ENCODE peak calls at places on chromosomes 3 and 15, in five cellular contexts. One of them, this sample, is unnamed. For H3K4me1, the result is how much of the 10 kb centered on the place peaks cover.

GRCh38 chr3:32177702-32178198 is 60.7 kb upstream of the CMTM8 start:
- DNase-seq in fibroblast of lung: peak
- DNase-seq in prostate gland: peak
- DNase-seq in CD8-positive, alpha-beta T cell: peak
- DNase-seq in naive thymus-derived CD4-positive, alpha-beta T cell: peak
- DNase-seq in this sample: peak

GRCh38 chr3:9260305-9260704 is 10.9 kb upstream of the SRGAP3 start:
- DNase-seq in fibroblast of lung: no peak
- DNase-seq in prostate gland: no peak
- DNase-seq in CD8-positive, alpha-beta T cell: no peak
- DNase-seq in naive thymus-derived CD4-positive, alpha-beta T cell: no peak
- DNase-seq in this sample: no peak

GRCh38 chr15:45326776-45327175 is 51.6 kb downstream of the GATM start:
- DNase-seq in fibroblast of lung: no peak
- DNase-seq in prostate gland: no peak
- DNase-seq in CD8-positive, alpha-beta T cell: no peak
- DNase-seq in naive thymus-derived CD4-positive, alpha-beta T cell: no peak
- DNase-seq in this sample: no peak

GRCh38 chr3:12557472-12558105 is 702 bp downstream of the MKRN2 start:
- DNase-seq in fibroblast of lung: peak
- DNase-seq in prostate gland: no peak
- DNase-seq in CD8-positive, alpha-beta T cell: no peak
- DNase-seq in naive thymus-derived CD4-positive, alpha-beta T cell: no peak
- DNase-seq in this sample: no peak

GRCh38 chr3:184636774-184637316 is 75.0 kb downstream of the MAGEF1 start:
- DNase-seq in fibroblast of lung: peak
- DNase-seq in prostate gland: no peak
- DNase-seq in CD8-positive, alpha-beta T cell: no peak
- DNase-seq in naive thymus-derived CD4-positive, alpha-beta T cell: no peak
- DNase-seq in this sample: no peak

GRCh38 chr15:66862111-66862815 is 160.2 kb downstream of the SMAD6 start:
- DNase-seq in fibroblast of lung: no peak
- DNase-seq in prostate gland: no peak
- DNase-seq in CD8-positive, alpha-beta T cell: no peak
- DNase-seq in naive thymus-derived CD4-positive, alpha-beta T cell: no peak
- DNase-seq in this sample: no peak

GRCh38 chr3:156290917-156291268 is 170.5 kb downstream of the KCNAB1 start:
- DNase-seq in fibroblast of lung: no peak
- DNase-seq in prostate gland: no peak
- DNase-seq in CD8-positive, alpha-beta T cell: no peak
- DNase-seq in naive thymus-derived CD4-positive, alpha-beta T cell: no peak
- DNase-seq in this sample: no peak

GRCh38 chr3:183185696-183186095 is 23.2 kb upstream of the LAMP3 start:
- DNase-seq in fibroblast of lung: peak
- DNase-seq in prostate gland: no peak
- DNase-seq in CD8-positive, alpha-beta T cell: no peak
- DNase-seq in naive thymus-derived CD4-positive, alpha-beta T cell: no peak
- DNase-seq in this sample: peak

GRCh38 chr3:179528786-179529185 is 33.9 kb upstream of the ACTL6A start:
- DNase-seq in fibroblast of lung: peak
- DNase-seq in prostate gland: no peak
- DNase-seq in CD8-positive, alpha-beta T cell: no peak
- DNase-seq in naive thymus-derived CD4-positive, alpha-beta T cell: no peak
- DNase-seq in this sample: no peak

GRCh38 chr3:47376393-47376792 is 4.4 kb upstream of the PTPN23 start:
- DNase-seq in fibroblast of lung: no peak
- DNase-seq in prostate gland: no peak
- DNase-seq in CD8-positive, alpha-beta T cell: no peak
- DNase-seq in naive thymus-derived CD4-positive, alpha-beta T cell: no peak
- DNase-seq in this sample: no peak

GRCh38 chr3:47367631-47368030 is 13.2 kb upstream of the PTPN23 start:
- DNase-seq in fibroblast of lung: no peak
- DNase-seq in prostate gland: no peak
- DNase-seq in CD8-positive, alpha-beta T cell: no peak
- DNase-seq in naive thymus-derived CD4-positive, alpha-beta T cell: no peak
- DNase-seq in this sample: no peak

GRCh38 chr3:47366833-47367232 is 14.0 kb upstream of the PTPN23 start:
- DNase-seq in fibroblast of lung: no peak
- DNase-seq in prostate gland: no peak
- DNase-seq in CD8-positive, alpha-beta T cell: no peak
- DNase-seq in naive thymus-derived CD4-positive, alpha-beta T cell: no peak
- DNase-seq in this sample: no peak

GRCh38 chr3:47374587-47374986 is 6.2 kb upstream of the PTPN23 start:
- DNase-seq in fibroblast of lung: no peak
- DNase-seq in prostate gland: no peak
- DNase-seq in CD8-positive, alpha-beta T cell: no peak
- DNase-seq in naive thymus-derived CD4-positive, alpha-beta T cell: no peak
- DNase-seq in this sample: no peak

GRCh38 chr3:47370887-47371697 is 9.7 kb upstream of the PTPN23 start:
- DNase-seq in fibroblast of lung: no peak
- DNase-seq in prostate gland: no peak
- DNase-seq in CD8-positive, alpha-beta T cell: no peak
- DNase-seq in naive thymus-derived CD4-positive, alpha-beta T cell: no peak
- DNase-seq in this sample: no peak
- H3K27ac ChIP-seq in fibroblast of lung: no peak
- H3K27ac ChIP-seq in prostate gland: no peak
- H3K27ac ChIP-seq in CD8-positive, alpha-beta T cell: no peak
- H3K27ac ChIP-seq in naive thymus-derived CD4-positive, alpha-beta T cell: no peak
- H3K27ac ChIP-seq in this sample: no peak

DNA sequence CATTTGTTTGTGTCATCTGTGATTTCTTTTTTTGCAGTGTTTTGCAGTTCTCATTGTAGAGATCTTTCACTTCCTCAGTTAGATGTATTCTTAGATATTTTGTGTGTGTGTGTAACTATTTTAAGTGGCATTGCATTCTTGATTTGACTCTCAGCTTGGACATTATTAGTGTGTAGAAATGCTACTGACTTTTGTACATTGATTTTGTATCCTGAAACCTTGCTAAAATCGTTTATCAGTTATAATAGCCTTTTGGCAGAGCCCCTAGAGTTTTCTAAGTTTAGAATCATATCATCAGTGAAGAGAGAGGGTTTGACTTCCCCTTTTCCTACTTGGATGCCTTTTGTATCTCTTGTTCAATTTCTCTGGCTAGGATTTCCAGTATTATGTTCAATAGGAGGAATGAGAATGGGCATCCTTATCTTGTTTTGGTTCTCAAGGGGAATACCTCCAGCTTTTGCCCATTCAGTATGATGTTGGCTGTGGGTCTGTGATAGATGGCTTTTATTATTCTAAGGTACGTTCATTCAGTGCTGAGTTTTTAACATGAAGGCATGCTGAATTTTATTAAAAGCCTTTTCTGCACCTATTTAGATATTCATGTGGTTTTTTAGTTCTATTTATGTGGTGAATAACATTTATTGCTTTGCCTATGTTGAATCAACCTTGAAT is 211.7 kb downstream of the MBNL1 start:
- DNase-seq in fibroblast of lung: no peak
- DNase-seq in prostate gland: no peak
- DNase-seq in CD8-positive, alpha-beta T cell: no peak
- DNase-seq in naive thymus-derived CD4-positive, alpha-beta T cell: no peak
- DNase-seq in this sample: no peak
- H3K4me3 ChIP-seq in fibroblast of lung: no peak
- H3K4me3 ChIP-seq in prostate gland: no peak
- H3K4me3 ChIP-seq in CD8-positive, alpha-beta T cell: no peak
- H3K4me3 ChIP-seq in naive thymus-derived CD4-positive, alpha-beta T cell: no peak
- H3K4me3 ChIP-seq in this sample: no peak

DNA sequence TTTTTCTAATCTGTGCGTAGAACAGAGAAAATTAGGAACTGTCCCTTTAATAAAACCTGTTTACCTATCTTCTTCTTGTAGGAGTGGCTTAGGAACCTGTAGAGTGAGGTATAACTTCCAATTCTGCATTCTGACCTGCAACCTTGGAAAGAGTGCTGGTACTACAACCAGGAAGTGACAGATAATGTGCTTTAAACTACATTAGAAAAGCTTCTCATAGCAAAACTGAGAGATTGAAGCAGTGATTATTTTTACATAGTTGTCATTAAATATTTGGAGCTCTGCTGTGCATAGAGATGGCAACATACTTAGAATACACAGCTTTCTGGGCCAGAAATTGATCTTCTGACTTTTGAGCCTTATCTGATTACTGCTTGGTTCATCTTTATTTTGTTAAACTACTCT is 50.4 kb upstream of the ZDHHC23 start:
- DNase-seq in fibroblast of lung: no peak
- DNase-seq in prostate gland: peak
- DNase-seq in CD8-positive, alpha-beta T cell: no peak
- DNase-seq in naive thymus-derived CD4-positive, alpha-beta T cell: no peak
- DNase-seq in this sample: no peak
- H3K4me1 ChIP-seq in fibroblast of lung: under half
- H3K4me1 ChIP-seq in prostate gland: under half
- H3K4me1 ChIP-seq in CD8-positive, alpha-beta T cell: under half
- H3K4me1 ChIP-seq in naive thymus-derived CD4-positive, alpha-beta T cell: under half
- H3K4me1 ChIP-seq in this sample: under half

GRCh38 chr3:187130346-187131066 is 8.8 kb downstream of the RPL39L start:
- DNase-seq in fibroblast of lung: peak
- DNase-seq in prostate gland: peak
- DNase-seq in CD8-positive, alpha-beta T cell: no peak
- DNase-seq in naive thymus-derived CD4-positive, alpha-beta T cell: peak
- DNase-seq in this sample: no peak
- H3K27ac ChIP-seq in fibroblast of lung: no peak
- H3K27ac ChIP-seq in prostate gland: no peak
- H3K27ac ChIP-seq in CD8-positive, alpha-beta T cell: peak
- H3K27ac ChIP-seq in naive thymus-derived CD4-positive, alpha-beta T cell: peak
- H3K27ac ChIP-seq in this sample: no peak